ENCODE peak calls at places on chromosome 19, in ten cellular contexts. K, N, F, P, S, D, H, O, L and X are unnamed samples.
A peak's percentile ranks its signal among the peaks of the same experiment; 100 is the strongest.

GRCh38 chr19:39110263-39110967 is 15.2 kb upstream of the PAK4 start:
- DNase-seq in K (no peak), N (no peak), F (peak; percentile 73), P (peak; percentile 58), S (peak; percentile 54), D (peak; percentile 55), H (no peak), O (peak; percentile 85), L (peak; percentile 83), X (no peak)

GRCh38 chr19:10912619-10913018 is 15.8 kb downstream of the YIPF2 start:
- DNase-seq in K (no peak), N (no peak), F (no peak), P (no peak), S (no peak), D (no peak), H (no peak), O (no peak), L (no peak), X (no peak)

GRCh38 chr19:52398091-52398461 is 427 bp downstream of the ZNF528 start:
- DNase-seq in K (no peak), N (no peak), F (peak; percentile 8), P (no peak), S (no peak), D (no peak), H (no peak), O (peak; percentile 51), L (peak; percentile 21), X (no peak)

GRCh38 chr19:15897738-15898276 is at the start of gene CYP4F2:
- DNase-seq in K (no peak), N (no peak), F (peak; percentile 50), P (no peak), S (no peak), D (no peak), H (no peak), O (no peak), L (no peak), X (no peak)

GRCh38 chr19:58352760-58353671 is at the start of gene A1BG:
- DNase-seq in K (no peak), N (no peak), F (no peak), P (no peak), S (no peak), D (no peak), H (no peak), O (no peak), L (no peak), X (no peak)

GRCh38 chr19:17305517-17306284 is at the start of gene MRPL34:
- DNase-seq in K (peak; percentile 99), N (peak; percentile 64), F (peak; percentile 98), P (peak; percentile 98), S (peak; percentile 88), D (peak; percentile 100), H (peak; percentile 99), O (peak; percentile 100), L (peak; percentile 92), X (peak; percentile 97)

GRCh38 chr19:30402790-30403189 is 30.6 kb downstream of the ZNF536 start:
- DNase-seq in K (no peak), N (no peak), F (no peak), P (no peak), S (no peak), D (no peak), H (no peak), O (no peak), L (no peak), X (no peak)

GRCh38 chr19:47084879-47085439 is 28.6 kb downstream of the ZC3H4 start:
- DNase-seq in K (no peak), N (no peak), F (no peak), P (no peak), S (no peak), D (no peak), H (no peak), O (no peak), L (no peak), X (no peak)

GRCh38 chr19:7953576-7953975 is 10.1 kb upstream of the TIMM44 start:
- DNase-seq in K (no peak), N (no peak), F (no peak), P (no peak), S (no peak), D (no peak), H (no peak), O (no peak), L (no peak), X (no peak)

GRCh38 chr19:41920878-41921277 is 7.4 kb downstream of the ERFL start:
- DNase-seq in K (no peak), N (no peak), F (no peak), P (no peak), S (no peak), D (no peak), H (no peak), O (no peak), L (no peak), X (no peak)
- TF ChIP-seq CTCF in K (no peak), N (no peak), F (no peak), P (no peak), S (no peak), D (no peak), H (no peak), O (no peak), L (no peak), X (no peak)

GRCh38 chr19:48872182-48872883 is at the start of gene PPP1R15A:
- DNase-seq in K (peak; percentile 97), N (peak; percentile 90), F (peak; percentile 99), P (peak; percentile 98), S (peak; percentile 99), D (peak; percentile 99), H (peak; percentile 99), O (peak; percentile 99), L (peak; percentile 96), X (peak; percentile 100)
- TF ChIP-seq CTCF in K (no peak), N (peak; percentile 34), F (peak; percentile 54), P (peak; percentile 15), S (peak; percentile 18), D (no peak), H (no peak), O (peak; percentile 13), L (no peak), X (no peak)

GRCh38 chr19:14562660-14563589 is 8.9 kb downstream of the NDUFB7 start:
- DNase-seq in K (no peak), N (no peak), F (no peak), P (no peak), S (no peak), D (no peak), H (no peak), O (peak; percentile 77), L (no peak), X (no peak)
- TF ChIP-seq CTCF in K (no peak), N (no peak), F (no peak), P (no peak), S (no peak), D (no peak), H (no peak), O (no peak), L (no peak), X (no peak)

DNA sequence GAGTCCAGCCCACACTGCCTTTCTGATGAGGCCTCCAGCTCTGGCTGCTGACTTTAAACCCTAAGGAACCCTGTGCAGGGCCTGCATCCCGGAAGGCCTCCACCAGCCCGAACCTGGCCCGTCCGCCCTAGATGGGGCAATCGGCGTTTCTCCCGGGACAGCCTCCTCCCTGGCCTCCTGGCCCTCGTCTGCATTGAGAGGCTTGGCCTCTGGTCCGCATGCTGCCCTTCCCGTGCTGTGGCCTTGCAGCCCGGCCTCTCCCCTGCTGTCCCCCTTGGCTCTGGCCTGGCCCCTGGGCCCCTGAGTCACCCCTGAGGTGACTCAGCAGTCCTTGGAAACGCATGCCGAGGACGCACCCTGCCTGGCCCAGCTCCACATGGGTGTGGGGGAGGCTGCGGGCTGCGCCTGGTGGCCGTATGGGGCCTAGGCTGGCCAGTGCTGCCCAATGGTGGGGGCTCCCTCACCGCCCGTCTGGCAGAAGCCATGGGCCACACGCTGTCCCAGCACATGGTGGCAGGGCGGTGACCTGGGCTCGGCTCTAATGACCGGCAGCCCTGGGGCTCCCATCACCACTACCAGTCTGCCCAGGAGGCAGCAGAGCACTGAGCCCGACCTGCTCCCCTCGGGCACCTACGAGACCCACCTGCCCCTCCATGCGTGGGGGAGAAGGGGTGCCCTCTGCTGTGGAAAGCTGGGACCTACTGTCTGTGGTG is 25.7 kb downstream of the SH3GL1 start:
- DNase-seq in K (peak; percentile 84), N (peak; percentile 74), F (peak; percentile 70), P (no peak), S (no peak), D (no peak), H (no peak), O (peak; percentile 76), L (no peak), X (peak; percentile 94)
- TF ChIP-seq CTCF in K (peak; percentile 14), N (peak; percentile 34), F (no peak), P (no peak), S (no peak), D (no peak), H (no peak), O (no peak), L (no peak), X (no peak)

DNA sequence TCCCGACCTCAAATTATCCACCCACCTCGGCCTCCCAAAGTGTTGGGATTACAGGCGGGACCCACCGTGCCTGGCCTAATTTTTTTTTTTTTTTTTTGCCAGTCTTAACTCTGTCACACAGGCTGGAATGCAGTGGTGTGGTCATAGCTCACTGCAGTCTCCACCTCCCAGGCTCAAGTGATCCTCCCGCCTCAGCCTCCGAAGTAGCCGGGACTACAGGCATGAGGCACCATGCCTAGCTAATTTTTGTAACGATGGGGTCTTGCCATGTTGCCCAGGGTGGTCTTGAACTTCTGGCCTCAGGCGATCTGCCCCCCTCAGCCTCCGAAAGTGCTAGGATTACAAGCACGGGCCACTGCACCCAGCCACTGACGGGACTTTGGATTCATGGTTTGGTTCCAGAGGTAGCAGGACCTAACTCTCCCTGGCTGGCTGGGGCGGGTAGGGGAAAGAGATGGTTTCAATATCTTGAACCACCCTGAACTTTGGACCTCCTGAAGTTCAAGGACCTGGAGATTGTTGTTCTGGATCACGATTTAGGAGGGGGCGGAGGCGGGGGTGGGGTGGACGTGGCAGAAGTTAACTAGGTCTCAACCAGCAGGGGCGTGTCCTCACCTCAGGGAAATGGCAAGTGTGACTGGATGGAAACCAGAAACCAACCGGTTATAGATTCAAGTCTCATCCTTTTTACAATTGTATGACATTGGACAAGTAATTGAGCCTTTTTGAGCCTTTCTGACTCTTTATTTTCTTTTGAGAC is 40.8 kb downstream of the IER2 start:
- DNase-seq in K (no peak), N (no peak), F (peak; percentile 82), P (no peak), S (no peak), D (no peak), H (no peak), O (no peak), L (no peak), X (no peak)
- TF ChIP-seq CTCF in K (no peak), N (no peak), F (no peak), P (no peak), S (no peak), D (no peak), H (no peak), O (no peak), L (no peak), X (no peak)

DNA sequence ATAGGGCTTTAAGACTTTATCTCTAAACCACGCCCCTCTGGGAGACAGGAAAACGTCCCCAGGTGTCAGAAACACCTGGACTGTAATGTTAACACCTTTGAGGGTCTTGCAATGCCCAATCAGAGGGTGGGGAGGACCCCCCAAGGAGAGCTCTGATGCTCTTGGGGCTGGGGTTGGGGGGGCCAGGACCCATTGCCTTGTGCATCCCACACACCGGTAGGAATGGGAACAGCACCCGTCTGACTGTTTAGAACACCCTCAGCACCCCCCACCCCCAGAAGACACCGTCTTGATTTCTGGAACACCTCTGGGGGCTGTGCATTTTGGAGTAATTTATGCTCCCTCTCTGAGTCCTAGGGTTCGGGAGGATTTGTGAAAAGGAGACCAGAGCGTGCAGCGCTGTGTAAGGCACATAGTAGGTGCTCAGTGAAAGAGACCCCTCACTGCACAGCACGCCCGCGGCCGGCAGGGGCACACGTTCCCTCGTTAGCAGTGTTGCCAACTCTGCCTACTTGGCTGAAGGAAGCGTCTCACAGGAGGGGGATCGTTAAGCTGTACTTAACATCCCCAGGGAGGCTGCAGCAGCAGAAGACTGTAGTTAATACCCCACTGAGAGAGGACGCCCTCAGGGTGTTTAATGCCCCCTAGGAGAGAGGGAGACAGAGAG is 2.8 kb upstream of the ERFL start:
- DNase-seq in K (no peak), N (no peak), F (no peak), P (no peak), S (no peak), D (peak; percentile 46), H (no peak), O (peak; percentile 87), L (no peak), X (no peak)
- TF ChIP-seq CTCF in K (peak; percentile 42), N (no peak), F (no peak), P (no peak), S (peak; percentile 50), D (peak; percentile 51), H (peak; percentile 62), O (peak; percentile 79), L (no peak), X (no peak)